ENCODE peak calls at places on chromosomes 11 and 22, in nine cellular contexts. L, F, W, V, K, H, R, A and P are unnamed samples.
A peak's percentile ranks its signal among the peaks of the same experiment; 100 is the strongest.

GRCh38 chr22:19038728-19039447 is 83.3 kb downstream of the DGCR2 start:
- DNase-seq in H (no peak), W (no peak), K (no peak), L (no peak), V (no peak), A (no peak), R (no peak), F (no peak), P (no peak)

GRCh38 chr11:26842883-26843282 is 121.0 kb upstream of the SLC5A12 start:
- DNase-seq in F (no peak), R (no peak), H (no peak), K (no peak), L (no peak), W (no peak), A (no peak), V (no peak), P (no peak)

GRCh38 chr22:38953577-38954413 is 3.6 kb upstream of the APOBEC3A start:
- DNase-seq in W (no peak), R (no peak), A (peak; percentile 32), L (no peak), F (no peak), K (peak; percentile 81), H (no peak), V (no peak), P (peak; percentile 89)

GRCh38 chr11:93123351-93123898 is 74.4 kb downstream of the SLC36A4 start:
- DNase-seq in F (peak; percentile 68), W (no peak), R (no peak), K (no peak), V (no peak), L (peak; percentile 27), A (no peak), H (no peak), P (no peak)

GRCh38 chr11:126990716-126991480 is 9.7 kb downstream of the KIRREL3 start:
- DNase-seq in H (no peak), A (no peak), L (no peak), W (no peak), R (no peak), K (no peak), V (no peak), F (no peak), P (no peak)

GRCh38 chr22:21690401-21690801 is 24.6 kb downstream of the PPIL2 start:
- DNase-seq in A (no peak), R (no peak), K (peak; percentile 43), V (no peak), F (no peak), W (no peak), L (peak; percentile 40), H (no peak), P (peak; percentile 58)

GRCh38 chr11:107824668-107825369 is 33.8 kb downstream of the SLC35F2 start:
- DNase-seq in H (no peak), W (no peak), F (no peak), K (no peak), R (no peak), V (no peak), A (no peak), L (no peak), P (no peak)

GRCh38 chr11:116909245-116909644 is 71.8 kb upstream of the APOA1 start:
- DNase-seq in F (no peak), W (no peak), A (no peak), V (no peak), K (no peak), R (no peak), L (no peak), H (no peak), P (no peak)

GRCh38 chr11:61472868-61473267 is 35.7 kb upstream of the LRRC10B start:
- DNase-seq in F (no peak), A (no peak), H (no peak), W (no peak), L (peak; percentile 66), K (no peak), V (no peak), R (peak; percentile 41), P (no peak)

GRCh38 chr11:104163100-104164027 is 583 bp downstream of the PDGFD start:
- DNase-seq in A (no peak), F (peak; percentile 56), R (no peak), V (no peak), H (no peak), L (peak; percentile 71), W (peak; percentile 20), K (no peak), P (no peak)

GRCh38 chr11:1022908-1023810 is 13.4 kb downstream of the MUC6 start:
- DNase-seq in A (no peak), R (no peak), K (no peak), V (no peak), W (no peak), H (no peak), L (no peak), F (no peak), P (no peak)

GRCh38 chr11:66472054-66472453 is 5.3 kb downstream of the PELI3 start:
- DNase-seq in K (no peak), V (no peak), W (no peak), F (no peak), R (no peak), A (no peak), H (no peak), L (no peak), P (no peak)

GRCh38 chr11:131977854-131978253 is 607.4 kb downstream of the NTM start:
- DNase-seq in A (no peak), W (peak; percentile 78), R (no peak), F (no peak), K (no peak), H (no peak), L (no peak), V (no peak), P (no peak)

GRCh38 chr11:59173964-59174663 is 2.2 kb downstream of the DTX4 start:
- DNase-seq in K (no peak), L (no peak), F (no peak), R (no peak), A (no peak), H (no peak), V (no peak), W (peak; percentile 20), P (no peak)

GRCh38 chr22:44399196-44399837 is 86.6 kb upstream of the SHISAL1 start:
- DNase-seq in K (no peak), V (no peak), A (no peak), R (no peak), W (no peak), L (peak; percentile 0), H (no peak), F (no peak), P (no peak)

GRCh38 chr11:47325271-47326041 is 27.0 kb downstream of the MYBPC3 start:
- DNase-seq in V (no peak), H (no peak), W (peak; percentile 14), A (no peak), L (peak; percentile 38), R (no peak), F (peak; percentile 79), K (no peak), P (no peak)

GRCh38 chr11:61488651-61489291 is 19.8 kb upstream of the LRRC10B start:
- DNase-seq in A (no peak), V (no peak), K (no peak), L (peak; percentile 86), H (no peak), W (no peak), F (peak; percentile 81), R (no peak), P (no peak)

GRCh38 chr11:85787809-85788805 is 22.8 kb downstream of the SYTL2 start:
- DNase-seq in A (no peak), V (no peak), W (peak; percentile 42), K (no peak), F (no peak), R (no peak), H (no peak), L (no peak), P (no peak)

GRCh38 chr22:49763138-49763537 is 64.5 kb downstream of the BRD1 start:
- DNase-seq in L (no peak), V (no peak), H (no peak), W (no peak), R (no peak), K (no peak), F (no peak), A (no peak), P (no peak)

GRCh38 chr11:34565417-34566208 is 52.0 kb upstream of the ELF5 start:
- DNase-seq in F (no peak), K (peak; percentile 6), H (no peak), L (no peak), A (no peak), W (no peak), V (no peak), R (no peak), P (peak; percentile 37)

GRCh38 chr22:45242778-45243191 is 2.1 kb upstream of the KIAA0930 start:
- DNase-seq in F (no peak), W (no peak), V (peak; percentile 70), K (no peak), H (no peak), L (no peak), R (peak; percentile 79), A (no peak), P (no peak)

GRCh38 chr22:27760474-27760873 is 41.1 kb downstream of the MN1 start:
- DNase-seq in L (no peak), F (no peak), H (no peak), A (no peak), V (no peak), W (no peak), R (no peak), K (no peak), P (no peak)